ENCODE peak calls at places on chromosomes 13 and 19, in nine cellular contexts. K, I, U, B, C, Y, V, D and W are unnamed samples.

GRCh38 chr19:38653028-38653571 is 5.7 kb downstream of the ACTN4 start:
- DNase-seq in I (peak), K (peak), Y (no peak), V (no peak), U (no peak), B (no peak), D (peak), C (no peak), W (no peak)

GRCh38 chr13:25371608-25372274 is at the start of gene ATP8A2:
- DNase-seq in Y (no peak), D (no peak), V (no peak), B (no peak), I (no peak), U (no peak), C (no peak), K (no peak), W (no peak)

GRCh38 chr19:50796634-50797428 is 6.6 kb downstream of the ACP4 start:
- DNase-seq in B (no peak), C (no peak), Y (no peak), U (no peak), I (no peak), V (no peak), K (no peak), D (no peak), W (no peak)

GRCh38 chr13:113159701-113160100 is 1.3 kb downstream of the PROZ start:
- DNase-seq in C (no peak), V (no peak), I (no peak), D (no peak), K (no peak), U (no peak), Y (no peak), B (no peak), W (no peak)

GRCh38 chr13:22561581-22561980 is 619.2 kb upstream of the SGCG start:
- DNase-seq in D (no peak), K (no peak), Y (no peak), B (no peak), C (no peak), I (no peak), V (peak), U (no peak), W (no peak)

GRCh38 chr13:38979891-38980627 is 10.6 kb downstream of the STOML3 start:
- DNase-seq in U (peak), C (no peak), K (peak), Y (no peak), B (no peak), I (peak), V (no peak), D (peak), W (no peak)

GRCh38 chr13:112849500-112849899 is 119.5 kb upstream of the MCF2L start:
- DNase-seq in B (no peak), U (no peak), K (peak), C (no peak), V (peak), Y (no peak), I (no peak), D (no peak), W (no peak)

GRCh38 chr19:39514840-39515550 is at the start of gene SELENOV:
- DNase-seq in V (no peak), B (no peak), C (no peak), I (no peak), U (no peak), D (no peak), K (no peak), Y (no peak), W (no peak)

GRCh38 chr13:48818495-48818961 is 157.2 kb upstream of the FNDC3A start:
- DNase-seq in Y (no peak), I (no peak), B (peak), K (peak), U (no peak), C (peak), D (no peak), V (peak), W (peak)

GRCh38 chr19:3479177-3479818 is 1.0 kb downstream of the SMIM24 start:
- DNase-seq in C (no peak), D (peak), B (no peak), U (no peak), V (no peak), Y (peak), K (no peak), I (no peak), W (no peak)

GRCh38 chr19:53908106-53908932 is 759 bp upstream of the CACNG7 start:
- DNase-seq in C (no peak), V (no peak), I (peak), D (no peak), Y (no peak), U (peak), K (peak), B (no peak), W (no peak)

GRCh38 chr19:18745012-18745735 is 45.9 kb downstream of the COMP start:
- DNase-seq in Y (no peak), D (no peak), V (no peak), K (no peak), C (no peak), U (no peak), B (no peak), I (no peak), W (no peak)

GRCh38 chr13:77509221-77509620 is 26.3 kb upstream of the SCEL start:
- DNase-seq in I (no peak), D (no peak), Y (no peak), C (no peak), B (no peak), U (no peak), V (peak), K (peak), W (no peak)

GRCh38 chr13:113625965-113626661 is 31.9 kb downstream of the ATP4B start:
- DNase-seq in C (peak), B (no peak), V (peak), D (no peak), U (no peak), Y (no peak), I (no peak), K (peak), W (peak)

DNA sequence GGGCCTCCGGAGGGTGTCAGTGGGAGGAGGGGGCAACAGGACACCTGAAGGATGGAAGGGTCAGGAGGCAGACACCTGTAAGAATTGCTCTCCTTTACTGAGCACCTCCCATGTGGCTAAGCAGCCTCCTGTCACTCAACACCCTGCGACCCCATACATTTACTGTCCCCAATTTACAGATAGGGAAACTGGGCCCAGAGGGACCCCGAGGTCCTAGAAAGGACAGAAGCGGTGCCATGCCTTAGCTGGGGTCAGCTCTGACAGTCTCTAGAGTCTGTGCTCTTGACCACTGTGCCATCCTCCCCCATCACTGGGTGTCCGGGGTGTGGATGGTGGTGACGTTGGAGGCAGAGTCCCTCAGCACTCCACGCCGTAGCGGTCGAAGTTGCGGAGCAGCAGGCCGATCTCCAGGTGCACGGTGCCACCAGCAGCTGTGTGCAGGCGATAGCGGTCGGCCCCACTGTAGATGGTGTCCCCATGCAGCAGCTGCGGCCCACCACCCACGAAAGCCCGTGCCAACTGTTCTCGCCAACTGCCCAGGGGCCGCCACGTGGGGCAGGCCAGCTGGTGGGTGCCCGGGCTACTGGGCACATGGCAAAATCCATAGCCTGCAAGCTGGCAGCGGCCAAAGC is 737 bp upstream of the TGFB1 start:
- DNase-seq in I (no peak), D (no peak), V (no peak), B (no peak), K (no peak), C (no peak), U (no peak), Y (no peak), W (no peak)
- TF ChIP-seq CTCF in I (no peak), D (no peak), V (no peak), B (no peak), K (no peak), C (no peak), U (no peak), Y (no peak), W (no peak)

GRCh38 chr19:17445526-17446165 is 2.8 kb downstream of the TMEM221 start:
- DNase-seq in D (no peak), V (no peak), C (no peak), B (no peak), K (no peak), Y (no peak), I (no peak), U (no peak), W (no peak)

GRCh38 chr19:17451820-17452219 is 3.4 kb upstream of the TMEM221 start:
- DNase-seq in V (no peak), B (no peak), Y (no peak), C (no peak), D (no peak), I (no peak), K (no peak), U (no peak), W (no peak)

GRCh38 chr19:17450264-17451075 is 2.0 kb upstream of the TMEM221 start:
- DNase-seq in B (no peak), K (no peak), U (no peak), C (no peak), I (no peak), V (no peak), D (no peak), Y (peak), W (no peak)

GRCh38 chr19:17448190-17448967 is at the start of gene TMEM221:
- DNase-seq in V (no peak), D (peak), U (peak), B (peak), Y (no peak), C (no peak), K (no peak), I (peak), W (no peak)

GRCh38 chr19:17447704-17448189 is 721 bp downstream of the TMEM221 start:
- DNase-seq in I (no peak), Y (no peak), V (no peak), U (no peak), K (no peak), D (no peak), B (no peak), C (no peak), W (no peak)
- H3K4me3 ChIP-seq in I (no peak), Y (peak), V (no peak), U (peak), K (no peak), D (peak), B (peak), C (no peak), W (no peak)

DNA sequence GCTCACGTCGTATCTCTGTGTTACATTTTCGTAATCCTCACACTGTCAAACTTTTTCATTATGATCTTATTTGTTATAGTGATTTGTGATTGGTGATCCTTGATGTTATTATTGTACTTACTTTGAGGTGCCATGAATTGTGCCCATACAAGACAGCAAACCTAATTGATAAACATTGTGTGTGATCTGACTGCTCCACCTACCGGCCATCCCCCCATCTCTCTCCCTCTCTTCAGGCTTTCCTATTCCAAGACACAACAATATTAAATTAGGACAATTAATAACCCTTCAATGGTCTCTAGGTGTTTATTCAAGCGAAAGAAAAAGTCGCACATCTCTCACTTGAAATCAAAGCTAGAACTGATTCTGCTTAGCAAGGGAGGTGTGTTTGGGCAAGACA is 349.3 kb downstream of the RBM26 start:
- DNase-seq in B (no peak), I (no peak), D (no peak), Y (no peak), K (no peak), V (no peak), U (no peak), C (no peak), W (no peak)
- TF ChIP-seq CTCF in B (no peak), I (no peak), D (no peak), Y (peak), K (no peak), V (peak), U (no peak), C (no peak), W (no peak)

GRCh38 chr19:42271045-42271419 is 2.0 kb downstream of the CIC start:
- DNase-seq in U (no peak), B (no peak), K (no peak), Y (no peak), V (no peak), C (no peak), I (no peak), D (no peak), W (no peak)
- H3K4me3 ChIP-seq in U (peak), B (peak), K (peak), Y (peak), V (peak), C (peak), I (no peak), D (peak), W (peak)

GRCh38 chr19:20879501-20879900 is 43.5 kb upstream of the ZNF85 start:
- DNase-seq in C (no peak), B (no peak), U (no peak), D (no peak), K (no peak), V (no peak), I (no peak), Y (no peak), W (no peak)
- TF ChIP-seq CTCF in C (no peak), B (no peak), U (no peak), D (no peak), K (no peak), V (no peak), I (no peak), Y (no peak), W (no peak)

GRCh38 chr19:8321067-8321759 is at the start of the genes NDUFA7 and RPS28:
- DNase-seq in Y (peak), B (peak), D (peak), U (peak), C (peak), K (peak), V (peak), I (peak), W (peak)

GRCh38 chr19:8320564-8321066 is 560 bp downstream of the NDUFA7 start:
- DNase-seq in Y (no peak), U (no peak), D (no peak), V (no peak), C (no peak), B (no peak), K (no peak), I (no peak), W (no peak)

GRCh38 chr19:8321760-8322637 is 703 bp downstream of the RPS28 start:
- DNase-seq in U (no peak), Y (no peak), K (no peak), B (no peak), I (no peak), V (no peak), C (no peak), D (no peak), W (no peak)

GRCh38 chr19:8322638-8322997 is 1.3 kb downstream of the RPS28 start:
- DNase-seq in B (no peak), C (no peak), D (no peak), Y (no peak), K (no peak), V (no peak), I (no peak), U (no peak), W (no peak)

GRCh38 chr19:8319807-8320520 is 1.2 kb downstream of the NDUFA7 start:
- DNase-seq in B (no peak), Y (no peak), U (peak), D (no peak), K (no peak), V (no peak), C (no peak), I (no peak), W (no peak)
- H3K4me3 ChIP-seq in B (peak), Y (peak), U (peak), D (peak), K (peak), V (peak), C (peak), I (no peak), W (peak)

DNA sequence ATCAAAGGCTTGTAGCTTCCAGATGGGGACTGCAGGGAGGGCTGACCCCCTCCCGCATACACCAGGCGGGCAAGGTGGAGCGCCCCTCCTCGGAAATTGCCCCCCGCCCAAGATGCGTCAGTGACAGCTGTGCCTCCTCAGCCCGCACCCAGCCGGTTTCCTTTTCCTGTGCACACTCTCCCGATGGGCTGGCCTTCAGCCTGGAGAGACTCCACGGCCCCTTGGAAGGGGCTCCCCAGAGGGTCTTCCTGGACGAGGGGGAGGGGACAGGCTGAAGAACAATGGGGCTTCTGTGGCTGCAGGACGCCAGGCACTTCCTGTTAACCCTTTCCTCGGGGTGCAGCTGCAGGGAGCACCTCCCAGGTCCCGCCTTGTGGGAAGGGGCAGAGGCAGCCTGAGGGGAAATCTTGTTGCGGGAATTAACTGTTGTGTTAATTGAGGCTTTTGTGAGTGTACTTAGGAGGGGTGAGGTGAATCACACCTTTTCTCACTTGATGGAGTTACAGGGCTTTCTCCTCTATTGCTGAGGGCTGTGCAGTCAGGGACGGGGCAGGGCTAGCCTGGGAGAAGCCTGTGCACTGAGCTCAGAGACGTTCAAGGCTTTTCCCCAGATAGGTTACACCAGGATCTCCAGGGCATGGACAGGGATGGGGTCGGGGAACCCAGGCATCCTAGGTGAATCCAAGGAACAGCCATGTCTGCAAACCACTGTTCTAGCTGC is 14.3 kb downstream of the IER2 start:
- DNase-seq in Y (no peak), D (peak), V (peak), I (peak), B (peak), K (no peak), U (no peak), C (no peak), W (no peak)
- TF ChIP-seq CTCF in Y (no peak), D (no peak), V (no peak), I (no peak), B (no peak), K (no peak), U (no peak), C (no peak), W (no peak)

GRCh38 chr13:110015253-110015652 is 228.9 kb upstream of the IRS2 start:
- DNase-seq in K (peak), V (no peak), D (no peak), C (no peak), I (peak), B (no peak), Y (no peak), U (no peak), W (no peak)

GRCh38 chr13:110012102-110012739 is 225.8 kb upstream of the IRS2 start:
- DNase-seq in U (no peak), I (peak), C (peak), Y (peak), D (no peak), V (peak), K (peak), B (no peak), W (peak)

GRCh38 chr13:110018009-110018408 is 231.6 kb upstream of the IRS2 start:
- DNase-seq in Y (no peak), U (no peak), V (no peak), I (no peak), B (no peak), K (no peak), C (no peak), D (no peak), W (no peak)

GRCh38 chr13:110017379-110017778 is 231.0 kb upstream of the IRS2 start:
- DNase-seq in C (peak), K (peak), U (no peak), I (peak), B (no peak), D (no peak), V (peak), Y (peak), W (peak)

DNA sequence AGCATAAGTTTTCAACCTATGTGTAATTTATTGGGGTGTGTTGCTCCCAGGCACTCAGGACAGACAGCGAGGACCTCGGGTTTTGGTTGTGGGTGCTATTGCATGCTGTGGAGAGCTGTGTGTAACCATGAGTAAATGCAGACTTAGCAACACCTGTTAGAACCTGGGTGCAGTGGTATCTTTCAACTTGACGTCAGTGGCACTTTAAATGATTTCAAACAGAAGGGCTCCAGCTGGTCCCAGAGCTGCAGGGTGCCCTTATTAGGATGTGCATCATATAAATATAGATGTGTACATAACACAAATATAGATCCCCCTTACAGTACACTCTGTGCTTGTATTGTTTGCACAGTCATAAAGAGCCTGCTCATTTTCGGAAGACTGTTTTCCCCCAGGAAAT is 228.3 kb upstream of the IRS2 start:
- DNase-seq in B (no peak), I (peak), C (no peak), V (no peak), Y (no peak), D (no peak), K (peak), U (no peak), W (no peak)
- H3K4me3 ChIP-seq in B (no peak), I (no peak), C (no peak), V (no peak), Y (no peak), D (no peak), K (no peak), U (no peak), W (no peak)

DNA sequence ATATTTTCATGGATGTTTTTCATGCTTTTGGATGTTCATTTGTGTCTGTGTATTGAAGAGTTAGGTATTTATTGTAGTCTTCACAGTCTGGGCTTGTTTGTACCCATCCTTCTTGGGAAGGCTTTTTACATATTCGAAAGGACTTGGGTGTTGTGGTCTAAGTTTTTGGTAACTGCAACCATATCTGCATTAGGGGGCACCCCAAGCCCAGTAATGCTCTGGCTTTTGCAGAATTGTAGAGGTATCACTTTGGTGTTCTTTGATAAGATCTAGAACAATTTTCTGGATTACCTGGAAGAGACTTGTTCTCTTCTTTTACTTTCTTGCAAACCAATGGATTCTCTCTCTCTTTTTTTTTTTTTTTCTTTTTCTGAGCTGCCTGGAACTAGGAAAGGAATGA is 581.3 kb downstream of the DACH1 start:
- DNase-seq in Y (no peak), V (no peak), B (no peak), K (peak), C (no peak), D (no peak), I (no peak), U (no peak), W (no peak)
- TF ChIP-seq CTCF in Y (no peak), V (no peak), B (no peak), K (peak), C (no peak), D (peak), I (no peak), U (no peak), W (peak)

DNA sequence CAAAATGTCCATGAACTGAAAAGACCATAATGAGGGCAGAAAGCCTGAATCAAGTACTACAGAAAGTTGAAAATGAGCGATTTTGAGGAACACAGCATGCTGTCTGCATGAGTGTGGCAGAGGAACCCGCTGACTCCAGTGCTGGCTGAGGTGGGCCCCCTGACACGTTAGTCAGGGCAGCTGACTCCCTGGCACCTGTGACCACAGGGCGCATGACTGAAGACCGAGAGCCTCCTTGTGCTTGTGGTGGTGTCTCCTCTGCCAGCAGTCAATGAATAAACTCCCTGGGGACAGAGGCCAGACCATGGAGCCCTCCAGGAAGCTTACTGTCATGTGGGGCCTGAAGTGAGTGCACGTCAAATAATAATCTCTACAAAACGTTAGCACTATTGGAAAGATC is 38.4 kb upstream of the VSTM2B start:
- DNase-seq in K (no peak), C (no peak), V (no peak), I (no peak), B (peak), D (no peak), Y (no peak), U (no peak), W (no peak)
- H3K4me3 ChIP-seq in K (no peak), C (no peak), V (no peak), I (no peak), B (no peak), D (no peak), Y (no peak), U (no peak), W (no peak)